ENCODE peak calls at places on chromosomes 7 and 10, in seven cellular contexts. One of them, this sample, is unnamed.

GRCh38 chr10:124433461-124433860 is 14.7 kb upstream of the OAT start:
- DNase-seq in T47D: no peak
- DNase-seq in GM12878: no peak
- DNase-seq in HepG2: no peak
- DNase-seq in SK-N-SH: no peak
- DNase-seq in K562: no peak
- DNase-seq in HCT116: no peak
- DNase-seq in this sample: no peak

GRCh38 chr10:62870866-62871265 is 54.7 kb upstream of the EGR2 start:
- DNase-seq in HepG2: no peak
- DNase-seq in SK-N-SH: no peak
- DNase-seq in GM12878: no peak
- DNase-seq in K562: no peak
- DNase-seq in T47D: no peak
- DNase-seq in HCT116: no peak
- DNase-seq in this sample: no peak

GRCh38 chr7:116524609-116525297 is at the start of gene CAV1:
- DNase-seq in GM12878: no peak
- DNase-seq in HepG2: no peak
- DNase-seq in K562: peak; percentile 61
- DNase-seq in HCT116: peak; percentile 92
- DNase-seq in SK-N-SH: peak; percentile 60
- DNase-seq in T47D: peak; percentile 62
- DNase-seq in this sample: peak; percentile 76

GRCh38 chr10:60389413-60390009 is at the start of gene ANK3:
- DNase-seq in HepG2: no peak
- DNase-seq in K562: no peak
- DNase-seq in T47D: no peak
- DNase-seq in GM12878: no peak
- DNase-seq in SK-N-SH: no peak
- DNase-seq in HCT116: no peak
- DNase-seq in this sample: no peak

GRCh38 chr7:35729061-35729783 is 34.3 kb upstream of the HERPUD2 start:
- DNase-seq in HepG2: no peak
- DNase-seq in HCT116: no peak
- DNase-seq in T47D: no peak
- DNase-seq in GM12878: peak; percentile 96
- DNase-seq in SK-N-SH: no peak
- DNase-seq in K562: no peak
- DNase-seq in this sample: no peak

GRCh38 chr7:99791021-99791420 is 7.0 kb upstream of the CYP3A4 start:
- DNase-seq in HCT116: no peak
- DNase-seq in T47D: no peak
- DNase-seq in HepG2: peak; percentile 12
- DNase-seq in SK-N-SH: no peak
- DNase-seq in K562: no peak
- DNase-seq in GM12878: no peak
- DNase-seq in this sample: no peak

GRCh38 chr7:137967143-137968018 is 34.5 kb downstream of the CREB3L2 start:
- DNase-seq in T47D: no peak
- DNase-seq in HepG2: peak; percentile 84
- DNase-seq in SK-N-SH: no peak
- DNase-seq in K562: peak; percentile 86
- DNase-seq in HCT116: no peak
- DNase-seq in GM12878: no peak
- DNase-seq in this sample: no peak

GRCh38 chr7:84106291-84106690 is 88.3 kb downstream of the SEMA3A start:
- DNase-seq in K562: no peak
- DNase-seq in SK-N-SH: no peak
- DNase-seq in GM12878: no peak
- DNase-seq in HepG2: no peak
- DNase-seq in T47D: no peak
- DNase-seq in HCT116: no peak
- DNase-seq in this sample: no peak

GRCh38 chr7:149783386-149784250 is 10.2 kb upstream of the ZNF467 start:
- DNase-seq in K562: peak; percentile 63
- DNase-seq in HepG2: no peak
- DNase-seq in T47D: no peak
- DNase-seq in GM12878: no peak
- DNase-seq in SK-N-SH: no peak
- DNase-seq in HCT116: no peak
- DNase-seq in this sample: no peak

DNA sequence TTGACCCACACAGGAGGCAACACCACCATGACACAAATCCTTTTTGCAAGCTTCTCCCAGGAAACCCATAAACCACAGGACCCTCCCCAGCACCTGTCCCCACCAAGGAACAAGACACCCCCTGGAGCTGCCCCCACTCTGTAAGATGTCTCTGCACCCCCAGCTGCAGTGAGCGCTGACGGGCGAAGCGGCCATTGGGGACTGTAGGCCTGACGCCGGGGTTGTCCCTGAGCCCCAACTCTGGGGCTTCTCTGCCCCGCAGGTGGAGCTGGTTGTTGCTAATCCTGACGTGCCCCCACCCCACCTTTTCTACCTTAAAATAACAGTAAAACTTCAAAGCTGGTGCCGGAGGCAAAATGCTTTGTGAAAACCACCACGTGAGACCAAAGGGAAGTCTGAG is 94.7 kb upstream of the PPP2R2D start:
- DNase-seq in K562: no peak
- DNase-seq in GM12878: no peak
- DNase-seq in SK-N-SH: no peak
- DNase-seq in HepG2: no peak
- DNase-seq in T47D: no peak
- DNase-seq in HCT116: no peak
- DNase-seq in this sample: no peak
- TF ChIP-seq JUND in K562: no peak
- TF ChIP-seq JUND in GM12878: no peak
- TF ChIP-seq JUND in SK-N-SH: no peak
- TF ChIP-seq JUND in HepG2: no peak
- TF ChIP-seq JUND in T47D: no peak
- TF ChIP-seq JUND in HCT116: no peak
- TF ChIP-seq JUND in this sample: no peak

GRCh38 chr7:93835684-93836083 is 54.9 kb downstream of the TFPI2 start:
- DNase-seq in K562: no peak
- DNase-seq in HepG2: no peak
- DNase-seq in SK-N-SH: no peak
- DNase-seq in GM12878: no peak
- DNase-seq in T47D: no peak
- DNase-seq in HCT116: no peak
- DNase-seq in this sample: no peak

GRCh38 chr7:93830141-93830925 is 60.2 kb downstream of the TFPI2 start:
- DNase-seq in GM12878: no peak
- DNase-seq in T47D: no peak
- DNase-seq in K562: no peak
- DNase-seq in HepG2: no peak
- DNase-seq in SK-N-SH: no peak
- DNase-seq in HCT116: no peak
- DNase-seq in this sample: no peak

GRCh38 chr7:93837245-93837644 is 53.3 kb downstream of the TFPI2 start:
- DNase-seq in SK-N-SH: peak; percentile 11
- DNase-seq in HCT116: no peak
- DNase-seq in HepG2: no peak
- DNase-seq in K562: no peak
- DNase-seq in T47D: no peak
- DNase-seq in GM12878: no peak
- DNase-seq in this sample: no peak

DNA sequence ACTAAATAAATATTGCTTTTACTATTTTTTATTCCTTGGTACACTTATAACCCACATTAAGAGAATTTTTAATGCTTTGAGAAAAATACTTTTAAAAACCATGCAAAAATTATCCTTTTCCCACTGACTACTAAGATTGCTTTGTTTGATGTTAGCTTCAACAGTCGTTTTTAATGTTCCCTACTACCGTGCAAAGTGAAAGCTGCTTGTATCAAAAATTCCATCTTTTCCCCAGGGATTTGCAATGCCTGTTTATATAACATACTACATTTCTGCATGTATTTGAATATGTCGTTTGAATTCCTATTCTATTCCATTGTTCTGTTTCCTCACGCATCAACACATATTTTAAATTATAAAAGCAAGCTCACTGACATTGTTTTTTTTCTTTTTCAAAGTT is 54.4 kb downstream of the TFPI2 start:
- DNase-seq in K562: no peak
- DNase-seq in HepG2: no peak
- DNase-seq in T47D: no peak
- DNase-seq in GM12878: no peak
- DNase-seq in SK-N-SH: no peak
- DNase-seq in HCT116: no peak
- DNase-seq in this sample: no peak
- TF ChIP-seq JUND in K562: no peak
- TF ChIP-seq JUND in HepG2: no peak
- TF ChIP-seq JUND in T47D: no peak
- TF ChIP-seq JUND in GM12878: no peak
- TF ChIP-seq JUND in SK-N-SH: no peak
- TF ChIP-seq JUND in HCT116: no peak
- TF ChIP-seq JUND in this sample: no peak

DNA sequence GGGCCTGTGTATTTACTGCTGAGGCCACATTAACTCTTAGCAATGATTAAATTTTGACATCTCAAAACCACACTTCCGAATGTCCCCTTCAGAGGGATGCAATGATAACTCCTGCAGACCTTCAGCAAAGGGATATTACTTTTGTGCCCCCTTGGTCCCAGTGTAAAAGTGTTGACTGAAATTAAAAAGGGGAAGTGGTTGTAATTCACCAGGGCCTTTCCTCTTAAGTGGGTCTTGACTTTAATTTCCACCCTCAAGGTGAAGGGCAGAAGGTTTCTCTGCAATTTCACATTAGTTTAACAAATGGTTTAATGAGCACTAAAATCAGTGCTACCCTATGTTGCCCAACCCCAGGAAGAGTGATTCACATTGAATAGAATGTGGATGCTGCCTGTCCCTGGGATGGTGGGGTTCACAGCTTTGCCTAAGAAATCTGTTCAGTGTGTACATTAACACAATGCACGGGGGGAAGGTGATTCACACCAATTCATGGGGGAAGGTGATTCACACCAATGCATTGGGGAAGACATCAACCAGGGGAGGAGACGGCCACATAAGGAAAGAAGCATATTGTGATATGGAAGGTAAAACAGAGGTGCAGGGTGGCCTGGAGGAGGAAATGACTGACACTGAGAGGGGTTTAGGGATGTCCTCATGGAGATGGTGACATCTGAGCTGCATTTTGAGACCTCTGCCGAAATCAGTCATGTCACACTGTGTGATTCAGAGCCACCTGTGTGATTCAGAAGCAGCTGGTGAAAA is 19.4 kb upstream of the TNS3 start:
- DNase-seq in K562: no peak
- DNase-seq in GM12878: no peak
- DNase-seq in HepG2: peak; percentile 40
- DNase-seq in HCT116: no peak
- DNase-seq in T47D: no peak
- DNase-seq in SK-N-SH: no peak
- DNase-seq in this sample: no peak
- TF ChIP-seq JUND in K562: no peak
- TF ChIP-seq JUND in GM12878: no peak
- TF ChIP-seq JUND in HepG2: no peak
- TF ChIP-seq JUND in HCT116: no peak
- TF ChIP-seq JUND in T47D: no peak
- TF ChIP-seq JUND in SK-N-SH: peak; percentile 74
- TF ChIP-seq JUND in this sample: no peak

GRCh38 chr10:77377034-77377433 is 260.6 kb downstream of the KCNMA1 start:
- DNase-seq in GM12878: no peak
- DNase-seq in T47D: no peak
- DNase-seq in SK-N-SH: no peak
- DNase-seq in HepG2: no peak
- DNase-seq in HCT116: no peak
- DNase-seq in K562: no peak
- DNase-seq in this sample: no peak
- TF ChIP-seq JUND in GM12878: no peak
- TF ChIP-seq JUND in T47D: no peak
- TF ChIP-seq JUND in SK-N-SH: no peak
- TF ChIP-seq JUND in HepG2: no peak
- TF ChIP-seq JUND in HCT116: no peak
- TF ChIP-seq JUND in K562: no peak
- TF ChIP-seq JUND in this sample: no peak

GRCh38 chr7:104767826-104768536 is 246.0 kb upstream of the KMT2E start:
- DNase-seq in SK-N-SH: no peak
- DNase-seq in HCT116: no peak
- DNase-seq in GM12878: no peak
- DNase-seq in K562: no peak
- DNase-seq in T47D: no peak
- DNase-seq in HepG2: no peak
- DNase-seq in this sample: no peak
- TF ChIP-seq JUND in SK-N-SH: no peak
- TF ChIP-seq JUND in HCT116: no peak
- TF ChIP-seq JUND in GM12878: no peak
- TF ChIP-seq JUND in K562: no peak
- TF ChIP-seq JUND in T47D: no peak
- TF ChIP-seq JUND in HepG2: no peak
- TF ChIP-seq JUND in this sample: no peak

DNA sequence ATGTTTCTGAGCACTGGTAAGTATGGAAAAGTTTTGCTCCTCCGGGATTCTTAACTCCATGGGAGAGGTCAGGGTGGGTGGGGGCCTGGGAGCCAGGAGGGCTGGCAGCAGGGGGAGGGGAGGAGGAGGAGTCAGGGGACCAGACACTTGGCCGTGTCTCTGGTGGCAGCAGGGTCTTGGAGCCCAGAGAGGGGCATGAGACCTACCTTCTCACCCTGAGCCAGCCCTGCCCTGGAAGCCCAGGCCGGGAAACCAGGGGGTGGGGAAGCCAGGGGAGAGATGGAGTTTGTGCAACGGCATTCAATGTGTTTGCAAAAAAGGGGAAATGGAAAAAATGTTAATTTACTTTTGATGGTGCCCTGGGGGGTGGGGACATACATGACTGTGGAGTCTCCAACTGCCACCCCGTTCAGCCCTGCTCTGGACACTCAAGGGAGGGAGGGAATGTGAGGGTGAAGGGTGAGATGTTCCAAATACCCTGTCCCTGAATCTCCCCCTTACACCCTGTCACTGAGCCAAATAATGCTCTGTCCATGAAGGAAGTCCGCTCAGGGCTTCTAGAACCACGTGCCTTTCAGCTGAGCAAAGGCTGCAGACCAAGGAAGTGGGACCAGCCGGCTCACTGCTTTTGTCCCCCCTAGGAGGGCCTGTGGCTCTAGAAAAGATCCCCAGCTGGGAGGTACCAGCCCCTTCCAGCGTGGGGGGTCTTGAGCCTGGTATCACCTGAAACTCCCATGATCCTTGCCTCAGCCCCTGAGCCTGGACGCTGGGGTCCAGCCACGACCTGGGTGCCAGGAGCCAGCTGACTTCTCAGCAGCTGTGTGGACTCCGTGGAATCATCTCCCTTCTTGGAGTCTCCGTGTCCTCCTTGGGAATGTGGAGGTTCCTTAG is 48.3 kb downstream of the TMEM270 start:
- DNase-seq in SK-N-SH: peak; percentile 16
- DNase-seq in GM12878: no peak
- DNase-seq in K562: no peak
- DNase-seq in HCT116: no peak
- DNase-seq in T47D: no peak
- DNase-seq in HepG2: no peak
- DNase-seq in this sample: no peak
- TF ChIP-seq JUND in SK-N-SH: no peak
- TF ChIP-seq JUND in GM12878: no peak
- TF ChIP-seq JUND in K562: no peak
- TF ChIP-seq JUND in HCT116: no peak
- TF ChIP-seq JUND in T47D: no peak
- TF ChIP-seq JUND in HepG2: no peak
- TF ChIP-seq JUND in this sample: no peak

GRCh38 chr10:72056932-72057751 is 31.2 kb downstream of the SPOCK2 start:
- DNase-seq in K562: no peak
- DNase-seq in HCT116: no peak
- DNase-seq in SK-N-SH: no peak
- DNase-seq in GM12878: no peak
- DNase-seq in T47D: no peak
- DNase-seq in HepG2: peak; percentile 84
- DNase-seq in this sample: no peak
- TF ChIP-seq JUND in K562: no peak
- TF ChIP-seq JUND in HCT116: no peak
- TF ChIP-seq JUND in SK-N-SH: no peak
- TF ChIP-seq JUND in GM12878: no peak
- TF ChIP-seq JUND in T47D: no peak
- TF ChIP-seq JUND in HepG2: peak; percentile 26
- TF ChIP-seq JUND in this sample: no peak